ENCODE peak calls at places on chromosome 22, in ten cellular contexts. C, A, L, W, P, M, U, R, J and T are unnamed samples.

GRCh38 chr22:33028191-33028700 is 29.9 kb downstream of the SYN3 start:
- DNase-seq in C (no peak), A (no peak), L (no peak), W (no peak), P (peak; percentile 89), M (no peak), U (no peak), R (no peak), J (no peak), T (no peak)

GRCh38 chr22:50201191-50202129 is 649 bp downstream of the SELENOO start:
- DNase-seq in C (no peak), A (no peak), L (no peak), W (no peak), P (peak; percentile 61), M (no peak), U (no peak), R (no peak), J (no peak), T (no peak)

GRCh38 chr22:40511604-40512003 is 124.9 kb downstream of the MRTFA start:
- DNase-seq in C (no peak), A (no peak), L (no peak), W (no peak), P (peak; percentile 6), M (no peak), U (no peak), R (no peak), J (no peak), T (peak; percentile 59)

GRCh38 chr22:19035474-19036228 is 86.6 kb downstream of the DGCR2 start:
- DNase-seq in C (no peak), A (no peak), L (no peak), W (no peak), P (peak; percentile 50), M (no peak), U (no peak), R (no peak), J (no peak), T (no peak)

GRCh38 chr22:19941365-19942070 is at the start of the genes COMT and TXNRD2:
- DNase-seq in C (no peak), A (peak; percentile 59), L (peak; percentile 68), W (peak; percentile 83), P (peak; percentile 88), M (peak; percentile 57), U (peak; percentile 73), R (peak; percentile 68), J (no peak), T (peak; percentile 67)

GRCh38 chr22:28771195-28771791 is 1.2 kb upstream of the CCDC117 start:
- DNase-seq in C (no peak), A (no peak), L (no peak), W (no peak), P (peak; percentile 61), M (no peak), U (no peak), R (no peak), J (no peak), T (no peak)

GRCh38 chr22:25382762-25383161 is 163.3 kb downstream of the CRYBB2 start:
- DNase-seq in C (no peak), A (no peak), L (no peak), W (no peak), P (peak; percentile 54), M (no peak), U (no peak), R (no peak), J (no peak), T (no peak)

GRCh38 chr22:23147632-23148387 is 2.5 kb downstream of the RAB36 start:
- DNase-seq in C (peak; percentile 57), A (no peak), L (no peak), W (no peak), P (no peak), M (no peak), U (no peak), R (no peak), J (peak; percentile 57), T (no peak)